ENCODE peak calls at places on chromosomes 12 and 14, in five cellular contexts. C, R, H, S and J are unnamed samples.

GRCh38 chr12:20369164-20370000 is 1.0 kb downstream of the PDE3A start:
- DNase-seq in C (peak; percentile 11), R (no peak), H (peak; percentile 92), S (no peak), J (peak; percentile 69)

GRCh38 chr14:102524451-102525212 is 15.1 kb upstream of the ANKRD9 start:
- DNase-seq in C (peak; percentile 96), R (peak; percentile 93), H (peak; percentile 100), S (peak; percentile 98), J (peak; percentile 98)

GRCh38 chr12:108622425-108622824 is 11.3 kb downstream of the SELPLG start:
- DNase-seq in C (no peak), R (peak; percentile 69), H (no peak), S (peak; percentile 61), J (peak; percentile 50)

GRCh38 chr12:131499160-131499863 is 211.6 kb upstream of the SFSWAP start:
- DNase-seq in C (no peak), R (no peak), H (no peak), S (no peak), J (no peak)

GRCh38 chr12:46219892-46220655 is 48.8 kb downstream of the SLC38A1 start:
- DNase-seq in C (peak; percentile 55), R (peak; percentile 94), H (no peak), S (no peak), J (peak; percentile 52)

GRCh38 chr12:93135286-93136239 is 206.5 kb upstream of the EEA1 start:
- DNase-seq in C (no peak), R (peak; percentile 82), H (no peak), S (no peak), J (no peak)

GRCh38 chr14:42323426-42323825 is 716.8 kb downstream of the LRFN5 start:
- DNase-seq in C (no peak), R (no peak), H (no peak), S (no peak), J (no peak)

GRCh38 chr12:104694711-104695110 is 238.0 kb downstream of the CHST11 start:
- DNase-seq in C (no peak), R (no peak), H (no peak), S (no peak), J (no peak)

GRCh38 chr12:15446798-15447197 is 124.5 kb downstream of the PTPRO start:
- DNase-seq in C (no peak), R (peak; percentile 43), H (no peak), S (no peak), J (peak; percentile 56)

GRCh38 chr12:46983959-46984833 is 95.2 kb upstream of the PCED1B start:
- DNase-seq in C (peak; percentile 62), R (peak; percentile 76), H (no peak), S (peak; percentile 49), J (peak; percentile 38)

GRCh38 chr12:84506317-84506716 is 406.3 kb downstream of the SLC6A15 start:
- DNase-seq in C (no peak), R (no peak), H (no peak), S (no peak), J (no peak)

GRCh38 chr14:50501642-50502041 is 30.7 kb downstream of the MAP4K5 start:
- DNase-seq in C (no peak), R (peak; percentile 96), H (no peak), S (no peak), J (peak; percentile 82)

GRCh38 chr12:89384050-89384749 is 31.9 kb upstream of the DUSP6 start:
- DNase-seq in C (peak; percentile 42), R (peak; percentile 95), H (no peak), S (no peak), J (peak; percentile 66)

GRCh38 chr12:16555630-16556029 is 50.3 kb downstream of the LMO3 start:
- DNase-seq in C (no peak), R (peak; percentile 1), H (no peak), S (no peak), J (no peak)

GRCh38 chr12:124698998-124699305 is 131.5 kb upstream of the NCOR2 start:
- DNase-seq in C (no peak), R (no peak), H (no peak), S (no peak), J (no peak)